ENCODE peak calls at places on chromosomes 11 and 22, in seven cellular contexts. One of them, this sample, is unnamed.

GRCh38 chr11:78669249-78669648 is 94.6 kb upstream of the NARS2 start:
- DNase-seq in SK-N-SH: no peak
- DNase-seq in NB4: no peak
- DNase-seq in cardiac fibroblast: no peak
- DNase-seq in breast epithelium: no peak
- DNase-seq in neural crest cell: no peak
- DNase-seq in A549: no peak
- DNase-seq in this sample: no peak

GRCh38 chr11:123057604-123058305 is 4.2 kb downstream of the HSPA8 start:
- DNase-seq in cardiac fibroblast: no peak
- DNase-seq in breast epithelium: no peak
- DNase-seq in A549: no peak
- DNase-seq in neural crest cell: no peak
- DNase-seq in SK-N-SH: no peak
- DNase-seq in NB4: peak
- DNase-seq in this sample: no peak

GRCh38 chr11:12042215-12042676 is 33.8 kb upstream of the DKK3 start:
- DNase-seq in breast epithelium: no peak
- DNase-seq in cardiac fibroblast: peak
- DNase-seq in neural crest cell: no peak
- DNase-seq in A549: no peak
- DNase-seq in NB4: peak
- DNase-seq in SK-N-SH: no peak
- DNase-seq in this sample: no peak

GRCh38 chr11:64251986-64252837 is 882 bp downstream of the PLCB3 start:
- DNase-seq in neural crest cell: no peak
- DNase-seq in NB4: no peak
- DNase-seq in A549: peak
- DNase-seq in SK-N-SH: peak
- DNase-seq in breast epithelium: no peak
- DNase-seq in cardiac fibroblast: peak
- DNase-seq in this sample: no peak

GRCh38 chr11:10617551-10617950 is 49.1 kb upstream of the LYVE1 start:
- DNase-seq in SK-N-SH: no peak
- DNase-seq in cardiac fibroblast: no peak
- DNase-seq in breast epithelium: no peak
- DNase-seq in neural crest cell: no peak
- DNase-seq in NB4: no peak
- DNase-seq in A549: no peak
- DNase-seq in this sample: no peak

GRCh38 chr11:118841469-118842222 is 42.0 kb upstream of the CXCR5 start:
- DNase-seq in breast epithelium: no peak
- DNase-seq in cardiac fibroblast: no peak
- DNase-seq in SK-N-SH: no peak
- DNase-seq in NB4: no peak
- DNase-seq in A549: no peak
- DNase-seq in neural crest cell: no peak
- DNase-seq in this sample: no peak

GRCh38 chr11:129265125-129265788 is 73.1 kb upstream of the ARHGAP32 start:
- DNase-seq in cardiac fibroblast: no peak
- DNase-seq in NB4: no peak
- DNase-seq in breast epithelium: no peak
- DNase-seq in SK-N-SH: no peak
- DNase-seq in A549: no peak
- DNase-seq in neural crest cell: no peak
- DNase-seq in this sample: no peak

GRCh38 chr11:104529213-104529612 is 365.3 kb upstream of the PDGFD start:
- DNase-seq in A549: no peak
- DNase-seq in neural crest cell: no peak
- DNase-seq in cardiac fibroblast: peak
- DNase-seq in SK-N-SH: no peak
- DNase-seq in breast epithelium: no peak
- DNase-seq in NB4: no peak
- DNase-seq in this sample: no peak

GRCh38 chr11:70471254-70471653 is 72.9 kb downstream of the CTTN start:
- DNase-seq in cardiac fibroblast: peak
- DNase-seq in SK-N-SH: peak
- DNase-seq in neural crest cell: peak
- DNase-seq in NB4: peak
- DNase-seq in breast epithelium: no peak
- DNase-seq in A549: peak
- DNase-seq in this sample: no peak

GRCh38 chr22:43205748-43206514 is 19.0 kb upstream of the TTLL12 start:
- DNase-seq in neural crest cell: no peak
- DNase-seq in NB4: no peak
- DNase-seq in breast epithelium: no peak
- DNase-seq in A549: no peak
- DNase-seq in cardiac fibroblast: no peak
- DNase-seq in SK-N-SH: no peak
- DNase-seq in this sample: no peak

GRCh38 chr22:26903030-26903856 is 245.9 kb downstream of the MIAT start:
- DNase-seq in breast epithelium: no peak
- DNase-seq in neural crest cell: peak
- DNase-seq in SK-N-SH: no peak
- DNase-seq in cardiac fibroblast: no peak
- DNase-seq in NB4: no peak
- DNase-seq in A549: no peak
- DNase-seq in this sample: no peak

GRCh38 chr22:44158766-44159165 is 22.0 kb upstream of the PARVG start:
- DNase-seq in cardiac fibroblast: peak
- DNase-seq in NB4: no peak
- DNase-seq in A549: no peak
- DNase-seq in SK-N-SH: peak
- DNase-seq in breast epithelium: no peak
- DNase-seq in neural crest cell: no peak
- DNase-seq in this sample: no peak

GRCh38 chr11:72783144-72783910 is 10.5 kb downstream of the STARD10 start:
- DNase-seq in cardiac fibroblast: no peak
- DNase-seq in NB4: no peak
- DNase-seq in SK-N-SH: no peak
- DNase-seq in neural crest cell: no peak
- DNase-seq in breast epithelium: no peak
- DNase-seq in A549: no peak
- DNase-seq in this sample: no peak

GRCh38 chr22:44278234-44279058 is 34.3 kb downstream of the SHISAL1 start:
- DNase-seq in SK-N-SH: no peak
- DNase-seq in breast epithelium: no peak
- DNase-seq in A549: no peak
- DNase-seq in neural crest cell: no peak
- DNase-seq in NB4: no peak
- DNase-seq in cardiac fibroblast: no peak
- DNase-seq in this sample: no peak

GRCh38 chr11:46874586-46874985 is 28.5 kb upstream of the CKAP5 start:
- DNase-seq in breast epithelium: no peak
- DNase-seq in A549: no peak
- DNase-seq in neural crest cell: no peak
- DNase-seq in NB4: no peak
- DNase-seq in SK-N-SH: no peak
- DNase-seq in cardiac fibroblast: no peak
- DNase-seq in this sample: no peak

GRCh38 chr11:67248653-67249052 is 17.6 kb upstream of the GRK2 start:
- DNase-seq in NB4: no peak
- DNase-seq in breast epithelium: peak
- DNase-seq in neural crest cell: no peak
- DNase-seq in A549: no peak
- DNase-seq in cardiac fibroblast: peak
- DNase-seq in SK-N-SH: no peak
- DNase-seq in this sample: peak

GRCh38 chr22:17719911-17720310 is 54.4 kb downstream of the BID start:
- DNase-seq in cardiac fibroblast: no peak
- DNase-seq in SK-N-SH: no peak
- DNase-seq in neural crest cell: no peak
- DNase-seq in A549: no peak
- DNase-seq in NB4: no peak
- DNase-seq in breast epithelium: no peak
- DNase-seq in this sample: no peak

GRCh38 chr11:36711104-36711825 is 113.2 kb upstream of the RAG2 start:
- DNase-seq in A549: peak
- DNase-seq in breast epithelium: no peak
- DNase-seq in neural crest cell: no peak
- DNase-seq in cardiac fibroblast: no peak
- DNase-seq in NB4: no peak
- DNase-seq in SK-N-SH: no peak
- DNase-seq in this sample: no peak
- TF ChIP-seq CTCF in A549: no peak
- TF ChIP-seq CTCF in breast epithelium: no peak
- TF ChIP-seq CTCF in neural crest cell: no peak
- TF ChIP-seq CTCF in cardiac fibroblast: no peak
- TF ChIP-seq CTCF in NB4: peak
- TF ChIP-seq CTCF in SK-N-SH: peak
- TF ChIP-seq CTCF in this sample: no peak

GRCh38 chr11:59263225-59263894 is 50.6 kb upstream of the MPEG1 start:
- DNase-seq in A549: no peak
- DNase-seq in NB4: peak
- DNase-seq in cardiac fibroblast: no peak
- DNase-seq in neural crest cell: no peak
- DNase-seq in SK-N-SH: no peak
- DNase-seq in breast epithelium: no peak
- DNase-seq in this sample: no peak
- TF ChIP-seq CTCF in A549: no peak
- TF ChIP-seq CTCF in NB4: peak
- TF ChIP-seq CTCF in cardiac fibroblast: no peak
- TF ChIP-seq CTCF in neural crest cell: no peak
- TF ChIP-seq CTCF in SK-N-SH: peak
- TF ChIP-seq CTCF in breast epithelium: peak
- TF ChIP-seq CTCF in this sample: peak

GRCh38 chr11:76641905-76642304 is 28.6 kb downstream of the LRRC32 start:
- DNase-seq in neural crest cell: no peak
- DNase-seq in NB4: no peak
- DNase-seq in breast epithelium: no peak
- DNase-seq in SK-N-SH: no peak
- DNase-seq in A549: no peak
- DNase-seq in cardiac fibroblast: no peak
- DNase-seq in this sample: no peak

GRCh38 chr11:76638267-76639197 is 32.0 kb downstream of the LRRC32 start:
- DNase-seq in breast epithelium: no peak
- DNase-seq in cardiac fibroblast: no peak
- DNase-seq in SK-N-SH: no peak
- DNase-seq in NB4: no peak
- DNase-seq in A549: no peak
- DNase-seq in neural crest cell: no peak
- DNase-seq in this sample: no peak

GRCh38 chr11:76640540-76640939 is 30.0 kb downstream of the LRRC32 start:
- DNase-seq in cardiac fibroblast: peak
- DNase-seq in A549: no peak
- DNase-seq in breast epithelium: no peak
- DNase-seq in SK-N-SH: no peak
- DNase-seq in NB4: no peak
- DNase-seq in neural crest cell: no peak
- DNase-seq in this sample: no peak

GRCh38 chr11:76637491-76638266 is 32.9 kb downstream of the LRRC32 start:
- DNase-seq in NB4: peak
- DNase-seq in cardiac fibroblast: no peak
- DNase-seq in breast epithelium: no peak
- DNase-seq in neural crest cell: no peak
- DNase-seq in A549: no peak
- DNase-seq in SK-N-SH: no peak
- DNase-seq in this sample: no peak

GRCh38 chr11:76639621-76640020 is 30.9 kb downstream of the LRRC32 start:
- DNase-seq in breast epithelium: no peak
- DNase-seq in SK-N-SH: no peak
- DNase-seq in neural crest cell: no peak
- DNase-seq in A549: no peak
- DNase-seq in cardiac fibroblast: no peak
- DNase-seq in NB4: no peak
- DNase-seq in this sample: no peak
- TF ChIP-seq CTCF in breast epithelium: no peak
- TF ChIP-seq CTCF in SK-N-SH: no peak
- TF ChIP-seq CTCF in neural crest cell: no peak
- TF ChIP-seq CTCF in A549: no peak
- TF ChIP-seq CTCF in cardiac fibroblast: no peak
- TF ChIP-seq CTCF in NB4: no peak
- TF ChIP-seq CTCF in this sample: no peak

GRCh38 chr22:19488285-19488684 is 8.6 kb downstream of the CDC45 start:
- DNase-seq in breast epithelium: no peak
- DNase-seq in neural crest cell: no peak
- DNase-seq in A549: no peak
- DNase-seq in NB4: no peak
- DNase-seq in cardiac fibroblast: no peak
- DNase-seq in SK-N-SH: no peak
- DNase-seq in this sample: no peak

GRCh38 chr22:19490628-19491230 is 11.0 kb downstream of the CDC45 start:
- DNase-seq in cardiac fibroblast: no peak
- DNase-seq in neural crest cell: no peak
- DNase-seq in SK-N-SH: no peak
- DNase-seq in A549: no peak
- DNase-seq in breast epithelium: no peak
- DNase-seq in NB4: no peak
- DNase-seq in this sample: no peak

GRCh38 chr22:19494001-19494560 is 14.4 kb downstream of the CDC45 start:
- DNase-seq in NB4: no peak
- DNase-seq in A549: no peak
- DNase-seq in breast epithelium: no peak
- DNase-seq in cardiac fibroblast: no peak
- DNase-seq in neural crest cell: no peak
- DNase-seq in SK-N-SH: no peak
- DNase-seq in this sample: no peak

GRCh38 chr22:19492504-19493174 is 12.9 kb downstream of the CDC45 start:
- DNase-seq in SK-N-SH: no peak
- DNase-seq in NB4: no peak
- DNase-seq in cardiac fibroblast: no peak
- DNase-seq in neural crest cell: no peak
- DNase-seq in breast epithelium: no peak
- DNase-seq in A549: no peak
- DNase-seq in this sample: no peak

DNA sequence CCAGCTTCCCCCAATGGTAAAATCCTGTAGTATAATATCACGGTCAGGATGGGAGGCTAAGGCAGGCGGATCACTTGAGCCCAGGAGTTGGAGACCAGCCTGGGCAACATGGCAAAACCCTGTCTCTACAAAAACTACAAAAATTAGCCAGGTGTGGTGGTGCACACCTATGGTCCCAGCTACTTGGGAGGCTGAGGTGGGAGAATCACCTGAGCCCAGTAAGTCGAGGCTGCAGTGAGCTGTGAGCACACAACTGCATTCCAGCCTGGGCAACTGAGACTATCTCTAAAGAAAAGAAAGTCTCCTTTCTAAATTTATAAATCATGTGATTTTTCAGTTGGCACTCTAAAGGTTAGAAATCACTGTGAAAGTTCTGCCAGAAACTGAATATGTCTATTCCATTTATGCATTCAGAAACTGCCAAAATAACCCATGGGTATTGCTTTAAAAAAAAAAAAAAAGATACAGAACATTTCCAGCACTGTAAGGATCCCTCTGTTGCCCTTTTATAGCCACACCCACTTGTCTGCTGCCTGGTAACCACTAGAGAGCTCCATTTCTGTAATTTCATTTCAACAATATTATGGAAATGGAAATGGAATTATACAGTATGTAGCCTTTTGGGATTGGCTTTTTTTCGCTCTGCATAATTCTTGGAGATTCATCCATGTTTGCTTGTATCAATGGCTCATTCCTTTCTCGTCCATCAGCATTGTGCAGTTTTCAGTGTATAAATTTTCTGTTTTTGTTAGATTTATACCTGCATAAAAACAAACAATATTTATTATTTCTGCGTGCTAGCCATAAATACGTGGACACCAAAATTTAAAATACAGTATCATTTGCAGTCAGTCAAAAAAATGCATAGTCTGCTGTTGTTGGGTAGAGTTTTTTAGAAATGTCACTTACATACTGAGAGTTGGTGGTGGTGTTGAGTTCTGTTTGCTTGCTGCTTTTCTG is 9.4 kb downstream of the CDC45 start:
- DNase-seq in SK-N-SH: peak
- DNase-seq in breast epithelium: no peak
- DNase-seq in cardiac fibroblast: peak
- DNase-seq in A549: no peak
- DNase-seq in NB4: no peak
- DNase-seq in neural crest cell: no peak
- DNase-seq in this sample: no peak
- TF ChIP-seq CTCF in SK-N-SH: peak
- TF ChIP-seq CTCF in breast epithelium: no peak
- TF ChIP-seq CTCF in cardiac fibroblast: no peak
- TF ChIP-seq CTCF in A549: no peak
- TF ChIP-seq CTCF in NB4: no peak
- TF ChIP-seq CTCF in neural crest cell: no peak
- TF ChIP-seq CTCF in this sample: no peak